ENCODE peak calls at places on chromosomes 1 and 21, in five cellular contexts. One of them, this sample, is unnamed. For H3K36me3, the result is how much of the 10 kb centered on the place peaks cover.

GRCh38 chr1:181251713-181252075 is 163.2 kb downstream of the IER5 start:
- DNase-seq in IMR-90: no peak
- DNase-seq in BE2C: no peak
- DNase-seq in right lobe of liver: no peak
- DNase-seq in WERI-Rb-1: no peak
- DNase-seq in this sample: no peak

GRCh38 chr1:170460379-170460778 is 71.6 kb upstream of the GORAB start:
- DNase-seq in IMR-90: no peak
- DNase-seq in BE2C: no peak
- DNase-seq in right lobe of liver: no peak
- DNase-seq in WERI-Rb-1: no peak
- DNase-seq in this sample: no peak

GRCh38 chr1:76500111-76500510 is 367.2 kb upstream of the ST6GALNAC5 start:
- DNase-seq in IMR-90: peak
- DNase-seq in BE2C: no peak
- DNase-seq in right lobe of liver: no peak
- DNase-seq in WERI-Rb-1: no peak
- DNase-seq in this sample: no peak

GRCh38 chr1:8422439-8423133 is 104.7 kb downstream of the SLC45A1 start:
- DNase-seq in IMR-90: peak
- DNase-seq in BE2C: no peak
- DNase-seq in right lobe of liver: peak
- DNase-seq in WERI-Rb-1: peak
- DNase-seq in this sample: no peak

GRCh38 chr1:160656737-160657476 is 10.1 kb upstream of the SLAMF1 start:
- DNase-seq in IMR-90: no peak
- DNase-seq in BE2C: no peak
- DNase-seq in right lobe of liver: no peak
- DNase-seq in WERI-Rb-1: no peak
- DNase-seq in this sample: no peak

GRCh38 chr1:232709339-232709738 is 79.4 kb upstream of the SIPA1L2 start:
- DNase-seq in IMR-90: peak
- DNase-seq in BE2C: no peak
- DNase-seq in right lobe of liver: peak
- DNase-seq in WERI-Rb-1: no peak
- DNase-seq in this sample: no peak

GRCh38 chr1:213464786-213465460 is 413.9 kb downstream of the RPS6KC1 start:
- DNase-seq in IMR-90: no peak
- DNase-seq in BE2C: no peak
- DNase-seq in right lobe of liver: no peak
- DNase-seq in WERI-Rb-1: no peak
- DNase-seq in this sample: no peak

GRCh38 chr1:38029725-38030511 is 16.7 kb downstream of the POU3F1 start:
- DNase-seq in IMR-90: peak
- DNase-seq in BE2C: peak
- DNase-seq in right lobe of liver: no peak
- DNase-seq in WERI-Rb-1: peak
- DNase-seq in this sample: no peak

GRCh38 chr21:40490408-40490807 is 356.6 kb downstream of the DSCAM start:
- DNase-seq in IMR-90: no peak
- DNase-seq in BE2C: no peak
- DNase-seq in right lobe of liver: no peak
- DNase-seq in WERI-Rb-1: no peak
- DNase-seq in this sample: no peak

GRCh38 chr1:2194898-2195673 is 514 bp upstream of the FAAP20 start:
- DNase-seq in IMR-90: peak
- DNase-seq in BE2C: peak
- DNase-seq in right lobe of liver: peak
- DNase-seq in WERI-Rb-1: peak
- DNase-seq in this sample: peak

GRCh38 chr1:205951746-205952145 is 8.5 kb upstream of the SLC26A9 start:
- DNase-seq in IMR-90: no peak
- DNase-seq in BE2C: no peak
- DNase-seq in right lobe of liver: no peak
- DNase-seq in WERI-Rb-1: no peak
- DNase-seq in this sample: no peak

GRCh38 chr1:46549697-46550681 is 1.5 kb downstream of the KNCN start:
- DNase-seq in IMR-90: peak
- DNase-seq in BE2C: peak
- DNase-seq in right lobe of liver: no peak
- DNase-seq in WERI-Rb-1: no peak
- DNase-seq in this sample: no peak

GRCh38 chr1:192756314-192756713 is 52.5 kb upstream of the RGS2 start:
- DNase-seq in IMR-90: no peak
- DNase-seq in BE2C: peak
- DNase-seq in right lobe of liver: no peak
- DNase-seq in WERI-Rb-1: no peak
- DNase-seq in this sample: no peak

GRCh38 chr1:220012259-220012658 is 34.0 kb downstream of the EPRS1 start:
- DNase-seq in IMR-90: peak
- DNase-seq in BE2C: no peak
- DNase-seq in right lobe of liver: no peak
- DNase-seq in WERI-Rb-1: no peak
- DNase-seq in this sample: no peak

GRCh38 chr1:101697057-101697456 is 299.7 kb downstream of the OLFM3 start:
- DNase-seq in IMR-90: no peak
- DNase-seq in BE2C: no peak
- DNase-seq in right lobe of liver: no peak
- DNase-seq in WERI-Rb-1: no peak
- DNase-seq in this sample: no peak

GRCh38 chr1:207049974-207050391 is 1.0 kb downstream of the YOD1 start:
- DNase-seq in IMR-90: peak
- DNase-seq in BE2C: peak
- DNase-seq in right lobe of liver: no peak
- DNase-seq in WERI-Rb-1: peak
- DNase-seq in this sample: peak

GRCh38 chr1:61921435-61921834 is 179.2 kb downstream of the PATJ start:
- DNase-seq in IMR-90: no peak
- DNase-seq in BE2C: no peak
- DNase-seq in right lobe of liver: no peak
- DNase-seq in WERI-Rb-1: no peak
- DNase-seq in this sample: no peak

GRCh38 chr1:15848143-15848928 is 829 bp downstream of the SPEN start:
- DNase-seq in IMR-90: peak
- DNase-seq in BE2C: peak
- DNase-seq in right lobe of liver: peak
- DNase-seq in WERI-Rb-1: no peak
- DNase-seq in this sample: peak

GRCh38 chr1:220769205-220769604 is 17.5 kb upstream of the MTARC1 start:
- DNase-seq in IMR-90: no peak
- DNase-seq in BE2C: no peak
- DNase-seq in right lobe of liver: no peak
- DNase-seq in WERI-Rb-1: no peak
- DNase-seq in this sample: peak

GRCh38 chr1:15352122-15352957 is 57.3 kb upstream of the EFHD2 start:
- DNase-seq in IMR-90: peak
- DNase-seq in BE2C: no peak
- DNase-seq in right lobe of liver: peak
- DNase-seq in WERI-Rb-1: no peak
- DNase-seq in this sample: peak

GRCh38 chr1:4105300-4105880 is 205.3 kb upstream of the C1orf174 start:
- DNase-seq in IMR-90: no peak
- DNase-seq in BE2C: no peak
- DNase-seq in right lobe of liver: no peak
- DNase-seq in WERI-Rb-1: no peak
- DNase-seq in this sample: no peak

GRCh38 chr1:204104331-204105222 is 31.7 kb downstream of the SOX13 start:
- DNase-seq in IMR-90: no peak
- DNase-seq in BE2C: no peak
- DNase-seq in right lobe of liver: no peak
- DNase-seq in WERI-Rb-1: no peak
- DNase-seq in this sample: peak

GRCh38 chr1:192954705-192955265 is 104.4 kb downstream of the UCHL5 start:
- DNase-seq in IMR-90: no peak
- DNase-seq in BE2C: no peak
- DNase-seq in right lobe of liver: no peak
- DNase-seq in WERI-Rb-1: no peak
- DNase-seq in this sample: no peak

GRCh38 chr21:28936721-28937120 is 56.0 kb downstream of the LTN1 start:
- DNase-seq in IMR-90: no peak
- DNase-seq in BE2C: no peak
- DNase-seq in right lobe of liver: no peak
- DNase-seq in WERI-Rb-1: no peak
- DNase-seq in this sample: no peak

GRCh38 chr1:21878009-21878809 is 58.9 kb downstream of the HSPG2 start:
- DNase-seq in IMR-90: no peak
- DNase-seq in BE2C: no peak
- DNase-seq in right lobe of liver: no peak
- DNase-seq in WERI-Rb-1: no peak
- DNase-seq in this sample: no peak

GRCh38 chr1:119141660-119142059 is 1.2 kb upstream of the WARS2 start:
- DNase-seq in IMR-90: no peak
- DNase-seq in BE2C: no peak
- DNase-seq in right lobe of liver: no peak
- DNase-seq in WERI-Rb-1: no peak
- DNase-seq in this sample: no peak

GRCh38 chr1:162388615-162389014 is 7.1 kb downstream of the C1orf226 start:
- DNase-seq in IMR-90: no peak
- DNase-seq in BE2C: no peak
- DNase-seq in right lobe of liver: peak
- DNase-seq in WERI-Rb-1: no peak
- DNase-seq in this sample: no peak

GRCh38 chr1:81974883-81975555 is 174.3 kb downstream of the ADGRL2 start:
- DNase-seq in IMR-90: no peak
- DNase-seq in BE2C: no peak
- DNase-seq in right lobe of liver: no peak
- DNase-seq in WERI-Rb-1: no peak
- DNase-seq in this sample: no peak

GRCh38 chr21:42644223-42645208 is 8.9 kb upstream of the PDE9A start:
- DNase-seq in IMR-90: peak
- DNase-seq in BE2C: no peak
- DNase-seq in right lobe of liver: no peak
- DNase-seq in WERI-Rb-1: no peak
- DNase-seq in this sample: no peak

GRCh38 chr1:184326278-184326677 is 60.6 kb upstream of the C1orf21 start:
- DNase-seq in IMR-90: no peak
- DNase-seq in BE2C: no peak
- DNase-seq in right lobe of liver: no peak
- DNase-seq in WERI-Rb-1: no peak
- DNase-seq in this sample: peak

DNA sequence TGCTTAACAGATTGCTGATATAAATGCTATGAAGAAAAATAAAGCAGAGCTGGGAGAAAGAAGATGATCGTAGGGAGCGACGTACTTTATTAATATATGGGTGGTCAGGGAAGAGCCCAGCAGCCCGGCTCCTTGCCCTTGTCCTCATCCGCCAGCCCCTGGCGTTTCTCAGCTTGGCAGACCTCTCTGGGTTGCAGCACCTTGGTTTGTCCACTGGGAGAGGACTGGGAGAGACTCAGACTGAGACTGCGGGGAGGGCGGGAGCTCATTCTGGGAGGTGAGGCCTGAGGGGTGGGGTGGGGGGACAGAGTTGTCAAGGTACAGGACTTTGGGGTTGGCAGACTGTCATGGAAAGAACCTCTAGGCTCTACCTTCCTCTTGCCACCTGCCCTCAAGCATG is 3.3 kb upstream of the S100A3 start:
- DNase-seq in IMR-90: no peak
- DNase-seq in BE2C: no peak
- DNase-seq in right lobe of liver: no peak
- DNase-seq in WERI-Rb-1: peak
- DNase-seq in this sample: no peak
- TF ChIP-seq CTCF in IMR-90: no peak
- TF ChIP-seq CTCF in BE2C: no peak
- TF ChIP-seq CTCF in right lobe of liver: no peak
- TF ChIP-seq CTCF in WERI-Rb-1: peak
- TF ChIP-seq CTCF in this sample: no peak

GRCh38 chr1:202230061-202230938 is 36.7 kb downstream of the LGR6 start:
- DNase-seq in IMR-90: no peak
- DNase-seq in BE2C: no peak
- DNase-seq in right lobe of liver: no peak
- DNase-seq in WERI-Rb-1: peak
- DNase-seq in this sample: no peak

GRCh38 chr1:202229376-202229775 is 35.8 kb downstream of the LGR6 start:
- DNase-seq in IMR-90: no peak
- DNase-seq in BE2C: no peak
- DNase-seq in right lobe of liver: no peak
- DNase-seq in WERI-Rb-1: peak
- DNase-seq in this sample: no peak

GRCh38 chr1:202227997-202228401 is 34.4 kb downstream of the LGR6 start:
- DNase-seq in IMR-90: no peak
- DNase-seq in BE2C: no peak
- DNase-seq in right lobe of liver: no peak
- DNase-seq in WERI-Rb-1: no peak
- DNase-seq in this sample: no peak

GRCh38 chr1:202227273-202227672 is 33.7 kb downstream of the LGR6 start:
- DNase-seq in IMR-90: no peak
- DNase-seq in BE2C: no peak
- DNase-seq in right lobe of liver: no peak
- DNase-seq in WERI-Rb-1: peak
- DNase-seq in this sample: no peak

GRCh38 chr1:202228484-202229122 is 35.0 kb downstream of the LGR6 start:
- DNase-seq in IMR-90: no peak
- DNase-seq in BE2C: no peak
- DNase-seq in right lobe of liver: no peak
- DNase-seq in WERI-Rb-1: no peak
- DNase-seq in this sample: no peak
- H3K36me3 ChIP-seq in IMR-90: under half
- H3K36me3 ChIP-seq in BE2C: under half
- H3K36me3 ChIP-seq in right lobe of liver: under half
- H3K36me3 ChIP-seq in WERI-Rb-1: under half
- H3K36me3 ChIP-seq in this sample: under half

DNA sequence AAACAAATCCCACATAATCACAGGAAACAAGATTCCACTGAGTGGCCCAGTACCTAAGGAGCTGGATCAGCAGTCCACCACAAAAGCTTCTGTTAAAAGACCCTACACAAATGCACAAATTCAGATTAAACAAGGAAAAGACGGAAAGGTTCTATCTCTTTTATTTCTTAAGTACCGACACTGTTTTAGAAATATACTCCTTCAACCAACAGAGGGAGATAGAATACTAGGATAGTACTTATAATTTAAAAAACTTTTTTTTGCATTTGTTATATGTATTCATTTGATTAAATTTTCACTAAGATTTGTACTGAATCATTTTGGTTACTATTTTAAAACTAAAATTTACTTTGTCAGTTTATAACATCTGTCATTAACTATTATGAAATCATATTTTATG is 12.5 kb downstream of the CDC7 start:
- DNase-seq in IMR-90: peak
- DNase-seq in BE2C: no peak
- DNase-seq in right lobe of liver: no peak
- DNase-seq in WERI-Rb-1: no peak
- DNase-seq in this sample: no peak
- TF ChIP-seq CTCF in IMR-90: peak
- TF ChIP-seq CTCF in BE2C: no peak
- TF ChIP-seq CTCF in right lobe of liver: peak
- TF ChIP-seq CTCF in WERI-Rb-1: no peak
- TF ChIP-seq CTCF in this sample: peak

DNA sequence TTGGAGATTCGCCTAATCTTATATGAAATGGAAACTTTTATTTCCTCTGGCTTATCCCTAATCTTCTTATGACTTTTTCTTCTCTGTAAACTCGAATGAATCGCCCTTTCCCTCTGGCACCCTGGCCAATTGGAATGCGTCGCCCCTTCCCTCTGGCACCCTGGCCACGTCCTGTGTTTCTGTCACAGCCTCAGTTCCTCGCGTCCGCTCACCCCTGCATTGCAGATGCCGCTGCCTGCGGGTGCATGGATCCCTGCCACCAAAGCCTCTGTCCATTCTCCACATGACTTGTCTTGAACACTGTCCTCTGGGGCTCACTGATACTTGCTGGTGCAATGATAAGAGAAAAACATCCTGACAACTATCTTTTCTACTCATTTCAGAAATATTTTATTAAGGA is 104.6 kb downstream of the ADARB1 start:
- DNase-seq in IMR-90: no peak
- DNase-seq in BE2C: no peak
- DNase-seq in right lobe of liver: no peak
- DNase-seq in WERI-Rb-1: no peak
- DNase-seq in this sample: no peak
- H3K36me3 ChIP-seq in IMR-90: half or more
- H3K36me3 ChIP-seq in BE2C: under half
- H3K36me3 ChIP-seq in right lobe of liver: under half
- H3K36me3 ChIP-seq in WERI-Rb-1: under half
- H3K36me3 ChIP-seq in this sample: under half

This sample was measured in colonic mucosa.